ENCODE peak calls at places on chromosomes 5 and 9, in four cellular contexts. M is HepG2, E is H1, W is GM12878. A is an unnamed sample.

GRCh38 chr5:80763873-80764647 is 109.3 kb upstream of the DHFR start:
- DNase-seq in M (no peak), E (no peak), W (no peak), A (no peak)

GRCh38 chr5:122151640-122152039 is 22.3 kb downstream of the ZNF474 start:
- DNase-seq in M (no peak), E (no peak), W (no peak), A (no peak)

GRCh38 chr9:109817146-109817845 is 37.3 kb downstream of the PALM2AKAP2 start:
- DNase-seq in M (no peak), E (peak; percentile 47), W (no peak), A (no peak)

GRCh38 chr5:7435503-7435902 is 39.6 kb downstream of the ADCY2 start:
- DNase-seq in M (no peak), E (no peak), W (no peak), A (no peak)

GRCh38 chr5:160187091-160187490 is 42.2 kb upstream of the FABP6 start:
- DNase-seq in M (no peak), E (no peak), W (no peak), A (no peak)

GRCh38 chr5:158737536-158738027 is 362.1 kb downstream of the EBF1 start:
- DNase-seq in M (no peak), E (peak; percentile 54), W (no peak), A (no peak)

GRCh38 chr9:89848060-89849040 is 243.5 kb downstream of the GADD45G start:
- DNase-seq in M (no peak), E (no peak), W (no peak), A (no peak)

GRCh38 chr5:34009610-34010009 is 1.8 kb upstream of the AMACR start:
- DNase-seq in M (no peak), E (no peak), W (no peak), A (no peak)

GRCh38 chr5:41270423-41271251 is 57.3 kb upstream of the C6 start:
- DNase-seq in M (peak; percentile 43), E (no peak), W (no peak), A (peak; percentile 25)

GRCh38 chr5:31664566-31664965 is 25.6 kb downstream of the PDZD2 start:
- DNase-seq in M (peak; percentile 55), E (peak; percentile 60), W (no peak), A (no peak)

GRCh38 chr9:110048976-110049698 is 158.8 kb downstream of the C9orf152 start:
- DNase-seq in M (no peak), E (peak; percentile 60), W (no peak), A (peak; percentile 43)

GRCh38 chr9:127086771-127087170 is 35.7 kb downstream of the ANGPTL2 start:
- DNase-seq in M (no peak), E (no peak), W (no peak), A (no peak)
- TF ChIP-seq SP1 in M (no peak), E (no peak), W (no peak), A (no peak)

DNA sequence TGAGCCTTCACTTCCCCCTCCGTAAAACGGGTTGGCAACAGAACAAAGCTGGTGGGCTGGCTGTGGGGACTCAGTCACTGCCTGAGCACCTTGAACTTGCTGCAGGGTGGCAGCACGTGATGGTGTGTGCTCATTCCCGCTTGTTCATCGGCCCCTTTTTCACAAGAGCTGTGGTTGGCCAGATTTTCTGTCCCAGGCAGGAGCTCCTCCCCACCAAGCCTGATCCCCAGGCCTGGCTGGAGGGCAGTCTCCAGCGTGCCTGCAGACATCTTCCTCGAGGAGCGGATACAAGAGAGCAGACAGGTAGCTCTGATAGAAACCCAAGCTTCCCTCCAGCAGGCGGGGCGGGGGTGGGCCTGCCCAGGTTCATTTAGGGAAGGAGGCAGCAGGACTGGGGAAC is 61.9 kb upstream of the ORM1 start:
- DNase-seq in M (no peak), E (no peak), W (no peak), A (no peak)
- TF ChIP-seq SUZ12 in M (no peak), E (no peak), W (no peak), A (no peak)

GRCh38 chr9:93032545-93032944 is 26.0 kb upstream of the SUSD3 start:
- DNase-seq in M (no peak), E (no peak), W (no peak), A (no peak)
- TF ChIP-seq SP1 in M (no peak), E (no peak), W (no peak), A (no peak)

GRCh38 chr9:37574241-37574721 is 1.9 kb downstream of the FBXO10 start:
- DNase-seq in M (no peak), E (no peak), W (no peak), A (peak; percentile 25)
- TF ChIP-seq SUZ12 in M (no peak), E (no peak), W (no peak), A (no peak)

GRCh38 chr5:67495072-67495471 is 298.5 kb upstream of the CD180 start:
- DNase-seq in M (no peak), E (no peak), W (no peak), A (no peak)

GRCh38 chr5:67496051-67496450 is 299.5 kb upstream of the CD180 start:
- DNase-seq in M (no peak), E (no peak), W (no peak), A (no peak)

GRCh38 chr5:67494186-67494842 is 297.7 kb upstream of the CD180 start:
- DNase-seq in M (no peak), E (no peak), W (no peak), A (no peak)

GRCh38 chr5:67490543-67491321 is 294.1 kb upstream of the CD180 start:
- DNase-seq in M (no peak), E (no peak), W (no peak), A (no peak)

DNA sequence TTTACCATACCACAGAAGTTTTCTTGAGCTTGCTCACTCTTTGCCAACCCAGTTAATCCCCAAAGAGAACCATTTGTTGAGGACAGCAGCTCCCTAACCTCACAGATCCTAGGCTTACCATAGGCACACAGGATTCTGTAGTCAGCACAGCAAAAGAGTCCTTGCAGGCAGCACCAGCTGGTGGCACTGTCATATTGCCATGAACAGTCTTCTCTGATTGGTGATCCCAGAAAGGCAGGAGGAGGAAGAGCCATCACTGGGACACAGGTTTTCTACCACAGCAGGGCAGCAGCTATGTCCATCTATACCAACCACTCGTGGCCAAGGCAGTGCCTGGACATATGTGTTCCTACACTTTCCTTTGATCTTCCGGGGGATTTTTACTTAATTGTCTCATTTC is 297.1 kb upstream of the CD180 start:
- DNase-seq in M (peak; percentile 55), E (no peak), W (no peak), A (peak; percentile 38)
- TF ChIP-seq SP1 in M (no peak), E (no peak), W (no peak), A (no peak)

GRCh38 chr9:69246629-69247028 is 72.6 kb downstream of the TJP2 start:
- DNase-seq in M (no peak), E (no peak), W (no peak), A (no peak)

GRCh38 chr9:69252436-69252835 is 72.6 kb upstream of the ENTREP1 start:
- DNase-seq in M (no peak), E (no peak), W (no peak), A (no peak)

GRCh38 chr9:69248005-69248404 is 73.9 kb downstream of the TJP2 start:
- DNase-seq in M (no peak), E (no peak), W (no peak), A (no peak)

GRCh38 chr9:69250681-69251080 is 74.3 kb upstream of the ENTREP1 start:
- DNase-seq in M (no peak), E (no peak), W (no peak), A (no peak)

DNA sequence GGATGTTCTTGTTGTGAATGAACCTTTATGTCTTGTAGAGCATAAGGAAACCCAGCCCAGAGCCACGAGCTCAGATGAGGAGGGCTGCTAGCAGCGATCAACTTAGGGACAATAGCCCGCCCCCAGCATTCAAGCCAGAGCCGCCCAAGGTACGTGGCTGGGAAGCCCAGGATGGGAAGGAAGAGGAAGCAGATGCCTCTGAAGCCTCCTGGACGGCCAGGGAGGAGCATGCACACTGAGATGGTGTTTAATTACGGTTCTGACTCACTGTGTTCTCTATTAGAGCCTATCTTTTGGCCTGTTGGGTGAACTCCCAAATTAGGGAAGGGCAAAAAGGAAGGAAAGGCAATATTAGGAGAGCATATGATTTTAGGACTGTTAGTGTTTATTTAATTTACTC is 75.3 kb downstream of the TJP2 start:
- DNase-seq in M (no peak), E (no peak), W (no peak), A (no peak)
- TF ChIP-seq SUZ12 in M (no peak), E (no peak), W (no peak), A (no peak)

DNA sequence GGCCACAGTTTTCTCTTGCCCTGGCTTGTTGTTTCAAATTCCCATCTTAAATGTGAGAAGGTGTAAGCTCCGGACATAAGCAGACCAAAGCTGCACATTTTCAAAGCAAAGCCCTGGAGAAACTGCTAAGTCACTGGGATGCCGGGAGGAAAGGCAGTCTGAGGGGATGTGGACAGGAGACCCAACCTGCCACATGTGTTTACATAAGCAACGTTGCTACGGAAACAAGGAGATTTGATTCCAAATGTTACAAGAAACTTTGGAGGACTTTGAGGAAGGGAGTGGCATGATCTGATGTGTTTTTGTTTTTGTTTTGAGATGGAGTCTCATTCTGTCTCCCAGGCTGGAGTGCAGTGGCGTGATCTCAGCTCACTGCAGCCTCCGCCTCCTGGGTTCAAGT is 25.7 kb upstream of the INSYN2B start:
- DNase-seq in M (no peak), E (no peak), W (no peak), A (no peak)
- TF ChIP-seq SP1 in M (no peak), E (no peak), W (no peak), A (no peak)

GRCh38 chr5:54655266-54655665 is 137.7 kb downstream of the SNX18 start:
- DNase-seq in M (no peak), E (no peak), W (no peak), A (no peak)
- TF ChIP-seq SUZ12 in M (no peak), E (no peak), W (no peak), A (no peak)

GRCh38 chr9:103485138-103485537 is 490.0 kb downstream of the CYLC2 start:
- DNase-seq in M (no peak), E (no peak), W (no peak), A (no peak)
- TF ChIP-seq SP1 in M (no peak), E (no peak), W (no peak), A (no peak)

GRCh38 chr5:172756764-172757393 is 14.1 kb downstream of the DUSP1 start:
- DNase-seq in M (no peak), E (no peak), W (no peak), A (no peak)
- TF ChIP-seq SUZ12 in M (no peak), E (no peak), W (no peak), A (no peak)